ENCODE peak calls at places on chromosomes 12 and 14, in seven cellular contexts. S, J, O, Q, Y, Z and P are unnamed samples.

GRCh38 chr12:89507015-89507824 is 17.4 kb downstream of the GALNT4 start:
- DNase-seq in S (no peak), Z (no peak), O (no peak), Q (no peak), Y (no peak), J (no peak), P (no peak)

GRCh38 chr12:6925239-6925542 is 2.6 kb upstream of the ATN1 start:
- DNase-seq in Y (no peak), Q (peak; percentile 62), S (peak; percentile 69), O (no peak), Z (no peak), J (no peak), P (no peak)

GRCh38 chr12:27604431-27604830 is 80.4 kb downstream of the PPFIBP1 start:
- DNase-seq in Z (no peak), O (no peak), Q (no peak), S (no peak), J (no peak), Y (no peak), P (no peak)

GRCh38 chr14:97838986-97839385 is 1041.8 kb downstream of the VRK1 start:
- DNase-seq in O (no peak), Z (no peak), Q (no peak), Y (no peak), S (no peak), J (no peak), P (no peak)

GRCh38 chr14:76977793-76978730 is 50.4 kb downstream of the IRF2BPL start:
- DNase-seq in Y (peak; percentile 83), O (no peak), Z (no peak), S (peak; percentile 48), J (peak; percentile 91), Q (no peak), P (peak; percentile 90)

GRCh38 chr12:51874013-51874412 is 13.9 kb upstream of the ANKRD33 start:
- DNase-seq in Q (no peak), Y (no peak), J (peak; percentile 49), O (no peak), Z (no peak), S (no peak), P (no peak)

GRCh38 chr14:104443391-104444158 is 136.0 kb upstream of the C14orf180 start:
- DNase-seq in J (no peak), Y (no peak), Q (peak; percentile 71), S (peak; percentile 73), Z (peak; percentile 66), O (no peak), P (no peak)

GRCh38 chr12:128164533-128164932 is 102.4 kb upstream of the TMEM132C start:
- DNase-seq in O (no peak), Q (no peak), Y (no peak), S (no peak), J (no peak), Z (no peak), P (no peak)

GRCh38 chr12:71085575-71085974 is 72.2 kb downstream of the TSPAN8 start:
- DNase-seq in S (no peak), O (no peak), Z (no peak), Y (peak; percentile 4), J (no peak), Q (no peak), P (no peak)

GRCh38 chr12:84772281-84772680 is 140.3 kb downstream of the SLC6A15 start:
- DNase-seq in Y (no peak), J (peak; percentile 1), Z (no peak), Q (no peak), S (no peak), O (no peak), P (no peak)

GRCh38 chr12:70607107-70607506 is 30.1 kb downstream of the PTPRB start:
- DNase-seq in O (no peak), Q (no peak), Z (no peak), Y (no peak), J (no peak), S (no peak), P (no peak)

GRCh38 chr14:68820999-68821683 is 28.3 kb upstream of the ZFP36L1 start:
- DNase-seq in Y (no peak), Q (no peak), Z (no peak), O (no peak), S (no peak), J (no peak), P (no peak)

GRCh38 chr12:113310489-113310888 is 24.4 kb downstream of the SLC8B1 start:
- DNase-seq in Q (peak; percentile 72), O (no peak), S (no peak), Y (no peak), J (no peak), Z (peak; percentile 42), P (no peak)

GRCh38 chr12:12032260-12032761 is 38.4 kb upstream of the BCL2L14 start:
- DNase-seq in J (no peak), Y (no peak), Z (no peak), O (no peak), S (peak; percentile 41), Q (no peak), P (no peak)

GRCh38 chr14:62118871-62119270 is 356.7 kb downstream of the SNAPC1 start:
- DNase-seq in S (no peak), J (no peak), Z (no peak), O (no peak), Y (no peak), Q (no peak), P (no peak)

GRCh38 chr12:15996254-15996653 is 85.1 kb downstream of the DERA start:
- DNase-seq in Q (peak; percentile 77), O (no peak), J (peak; percentile 41), Z (peak; percentile 55), S (no peak), Y (peak; percentile 34), P (no peak)

GRCh38 chr12:3683670-3684069 is 69.2 kb downstream of the CRACR2A start:
- DNase-seq in Q (no peak), S (peak; percentile 24), Z (no peak), J (peak; percentile 31), O (no peak), Y (peak; percentile 5), P (no peak)

GRCh38 chr12:104423273-104423672 is 33.5 kb upstream of the CHST11 start:
- DNase-seq in Y (no peak), J (no peak), O (no peak), S (no peak), Z (no peak), Q (no peak), P (peak; percentile 76)

GRCh38 chr12:69685810-69686209 is 13.3 kb downstream of the BEST3 start:
- DNase-seq in S (no peak), J (peak; percentile 81), O (no peak), Y (no peak), Q (no peak), Z (no peak), P (no peak)

GRCh38 chr12:90102957-90103652 is 394.5 kb upstream of the ATP2B1 start:
- DNase-seq in S (no peak), Y (peak; percentile 59), O (no peak), Z (no peak), Q (peak; percentile 56), J (peak; percentile 53), P (peak; percentile 47)

GRCh38 chr12:79844693-79845092 is 90.2 kb downstream of the PPP1R12A start:
- DNase-seq in Q (peak; percentile 99), S (no peak), J (peak; percentile 91), Y (peak; percentile 74), O (peak; percentile 31), Z (peak; percentile 50), P (no peak)

GRCh38 chr12:130044991-130045621 is 117.2 kb upstream of the FZD10 start:
- DNase-seq in Z (peak; percentile 78), S (peak; percentile 66), J (no peak), Q (peak; percentile 82), O (peak; percentile 36), Y (no peak), P (no peak)

GRCh38 chr14:102817942-102818940 is 41.0 kb downstream of the TRAF3 start:
- DNase-seq in O (no peak), Q (no peak), Z (no peak), S (no peak), Y (no peak), J (peak; percentile 54), P (no peak)

DNA sequence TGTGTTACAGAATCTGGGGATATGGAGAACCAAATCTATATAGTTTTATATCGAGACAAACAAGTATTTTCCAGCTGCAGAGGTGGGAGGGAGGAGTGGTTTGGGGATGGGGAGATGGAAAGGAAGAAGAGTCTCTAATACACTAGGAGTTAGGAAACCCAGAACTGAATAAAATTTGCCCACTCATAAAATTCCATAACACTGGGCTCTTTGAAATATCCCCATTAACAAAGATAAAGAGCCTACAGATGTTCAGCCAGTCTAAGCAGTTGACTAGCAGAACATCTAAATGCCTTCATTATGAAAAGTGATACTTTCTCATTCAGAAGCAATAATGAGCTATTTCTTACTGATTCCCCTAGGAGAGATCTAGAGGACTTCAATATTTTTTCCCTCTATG is 151.7 kb upstream of the GZMB start:
- DNase-seq in O (no peak), J (no peak), Q (no peak), Y (no peak), Z (no peak), S (no peak), P (no peak)
- H2AK5ac ChIP-seq in O (no peak overlapping the region), J (no peak overlapping the region), Q (no peak overlapping the region), Y (no peak overlapping the region), Z (no peak overlapping the region), S (no peak overlapping the region), P (no peak overlapping the region)

GRCh38 chr12:76916170-76916540 is 37.3 kb upstream of the CSRP2 start:
- DNase-seq in Y (peak; percentile 50), J (peak; percentile 27), S (no peak), O (no peak), Q (peak; percentile 22), Z (no peak), P (no peak)
- H2BK5ac ChIP-seq in Y (no peak overlapping the region), J (no peak overlapping the region), S (no peak overlapping the region), O (no peak overlapping the region), Q (no peak overlapping the region), Z (no peak overlapping the region), P (no peak overlapping the region)

GRCh38 chr12:9719835-9720234 is 13.1 kb downstream of the CLECL1 start:
- DNase-seq in O (no peak), Y (peak; percentile 14), Q (no peak), S (no peak), Z (no peak), J (no peak), P (no peak)
- H2AK5ac ChIP-seq in O (no peak overlapping the region), Y (no peak overlapping the region), Q (no peak overlapping the region), S (no peak overlapping the region), Z (no peak overlapping the region), J (no peak overlapping the region), P (no peak overlapping the region)

GRCh38 chr14:30582376-30582775 is 23.4 kb downstream of the G2E3 start:
- DNase-seq in Y (no peak), J (no peak), S (no peak), Q (no peak), O (no peak), Z (no peak), P (no peak)

GRCh38 chr14:30584058-30584630 is 25.2 kb downstream of the G2E3 start:
- DNase-seq in O (no peak), Q (no peak), Y (no peak), S (no peak), J (peak; percentile 49), Z (no peak), P (no peak)

GRCh38 chr14:30585204-30585603 is 26.2 kb downstream of the G2E3 start:
- DNase-seq in J (no peak), S (no peak), Y (no peak), O (no peak), Z (no peak), Q (no peak), P (no peak)

GRCh38 chr14:30588873-30589272 is 29.9 kb downstream of the G2E3 start:
- DNase-seq in Z (no peak), Q (no peak), O (no peak), S (no peak), J (no peak), Y (no peak), P (no peak)

DNA sequence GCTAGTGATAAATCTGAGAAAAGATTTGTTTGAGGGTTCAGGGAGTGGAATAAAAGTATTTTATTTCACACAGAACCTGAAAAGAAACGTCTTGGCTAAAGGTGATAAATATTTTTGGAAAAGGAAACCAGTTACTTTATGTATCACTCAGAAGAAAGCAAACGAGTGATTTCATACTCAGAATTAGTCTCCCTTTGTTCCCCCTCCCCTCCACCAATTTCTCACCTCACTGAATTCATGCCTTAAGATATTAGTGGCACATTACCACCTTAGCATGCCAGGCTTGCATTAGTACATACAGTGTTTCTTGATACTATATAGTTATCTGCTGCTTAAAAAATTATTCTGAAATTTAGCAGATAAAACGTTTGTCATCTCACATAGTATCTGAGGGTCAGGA is 28.2 kb downstream of the G2E3 start:
- DNase-seq in Y (no peak), J (no peak), Z (no peak), S (no peak), O (no peak), Q (no peak), P (no peak)
- H2BK5ac ChIP-seq in Y (no peak overlapping the region), J (no peak overlapping the region), Z (no peak overlapping the region), S (no peak overlapping the region), O (no peak overlapping the region), Q (no peak overlapping the region), P (no peak overlapping the region)